ENCODE peak calls at places on chromosomes 3 and 15, in four cellular contexts. W, R, S and A are unnamed samples.

GRCh38 chr3:127390365-127391025 is 102.6 kb upstream of the PRR20G start:
- DNase-seq in S (no peak), R (peak), W (no peak), A (no peak)

GRCh38 chr3:157029365-157029790 is 130.6 kb downstream of the CCNL1 start:
- DNase-seq in R (no peak), S (no peak), W (no peak), A (no peak)

GRCh38 chr15:101692799-101693198 is 31.5 kb downstream of the TARS3 start:
- DNase-seq in W (no peak), R (no peak), S (no peak), A (no peak)

GRCh38 chr3:31288641-31289100 is 244.1 kb upstream of the STT3B start:
- DNase-seq in R (peak), S (peak), W (no peak), A (no peak)

GRCh38 chr3:100158877-100159563 is 44.7 kb upstream of the FILIP1L start:
- DNase-seq in S (no peak), R (no peak), W (no peak), A (no peak)

GRCh38 chr15:52331490-52332240 is 36.1 kb upstream of the MYO5C start:
- DNase-seq in S (peak), W (peak), R (peak), A (peak)

GRCh38 chr3:19816631-19817030 is 117.4 kb downstream of the EFHB start:
- DNase-seq in S (no peak), R (peak), W (no peak), A (no peak)

GRCh38 chr3:128079823-128080222 is 27.6 kb downstream of the SEC61A1 start:
- DNase-seq in W (no peak), S (no peak), R (no peak), A (no peak)

GRCh38 chr3:186002884-186003472 is 65.2 kb upstream of the TRA2B start:
- DNase-seq in W (peak), R (peak), S (peak), A (peak)

GRCh38 chr3:12556723-12557471 is at the start of gene MKRN2:
- DNase-seq in S (peak), W (peak), R (peak), A (peak)

GRCh38 chr15:27665002-27665401 is 434.1 kb downstream of the OCA2 start:
- DNase-seq in R (no peak), S (no peak), W (no peak), A (peak)

GRCh38 chr15:92167413-92167950 is 226.2 kb upstream of the ST8SIA2 start:
- DNase-seq in R (no peak), S (no peak), W (no peak), A (no peak)

GRCh38 chr3:188153498-188153948 is 434 bp upstream of the LPP start:
- DNase-seq in S (peak), W (peak), R (peak), A (peak)

GRCh38 chr3:132382267-132382666 is 35.0 kb upstream of the DNAJC13 start:
- DNase-seq in R (peak), W (no peak), S (no peak), A (no peak)

GRCh38 chr3:61807865-61808276 is 246.5 kb downstream of the PTPRG start:
- DNase-seq in W (no peak), R (peak), S (peak), A (no peak)

GRCh38 chr3:175659951-175660350 is 800.8 kb downstream of the NAALADL2 start:
- DNase-seq in W (no peak), R (no peak), S (no peak), A (no peak)

GRCh38 chr3:32423534-32423933 is 31.9 kb downstream of the CMTM7 start:
- DNase-seq in R (no peak), W (peak), S (no peak), A (no peak)

GRCh38 chr15:86267892-86268291 is 188.2 kb downstream of the AGBL1 start:
- DNase-seq in S (no peak), W (no peak), R (no peak), A (no peak)

GRCh38 chr15:55774113-55774970 is 31.4 kb upstream of the PRTG start:
- DNase-seq in R (peak), S (peak), W (peak), A (peak)

GRCh38 chr3:120140098-120140742 is 46.0 kb upstream of the GSK3B start:
- DNase-seq in W (no peak), S (no peak), R (no peak), A (no peak)

GRCh38 chr15:75827691-75828090 is 15.6 kb upstream of the UBE2Q2 start:
- DNase-seq in R (peak), S (no peak), W (no peak), A (no peak)

GRCh38 chr15:31128919-31129768 is 27.6 kb upstream of the TRPM1 start:
- DNase-seq in R (peak), W (peak), S (peak), A (peak)

GRCh38 chr3:169744332-169745054 is 20.4 kb downstream of the TERC start:
- DNase-seq in W (peak), R (peak), S (peak), A (no peak)

GRCh38 chr3:128051459-128051836 is 789 bp upstream of the SEC61A1 start:
- DNase-seq in S (no peak), W (no peak), R (peak), A (no peak)

GRCh38 chr15:83565133-83565532 is 88.8 kb upstream of the ADAMTSL3 start:
- DNase-seq in W (no peak), R (no peak), S (no peak), A (no peak)

GRCh38 chr3:10242182-10243065 is 5.8 kb upstream of the TATDN2 start:
- DNase-seq in W (peak), S (peak), R (no peak), A (peak)

GRCh38 chr3:78820497-78820896 is 947.3 kb downstream of the ROBO1 start:
- DNase-seq in S (no peak), R (no peak), W (no peak), A (no peak)
- H3K4me3 ChIP-seq in S (no peak), R (no peak), W (no peak), A (no peak)

GRCh38 chr3:72912532-72912931 is 24.7 kb downstream of the GXYLT2 start:
- DNase-seq in R (peak), S (no peak), W (no peak), A (no peak)

GRCh38 chr3:72919520-72919919 is 31.7 kb downstream of the GXYLT2 start:
- DNase-seq in W (no peak), R (no peak), S (no peak), A (no peak)

GRCh38 chr3:72914383-72914782 is 26.5 kb downstream of the GXYLT2 start:
- DNase-seq in S (no peak), W (no peak), R (no peak), A (no peak)

DNA sequence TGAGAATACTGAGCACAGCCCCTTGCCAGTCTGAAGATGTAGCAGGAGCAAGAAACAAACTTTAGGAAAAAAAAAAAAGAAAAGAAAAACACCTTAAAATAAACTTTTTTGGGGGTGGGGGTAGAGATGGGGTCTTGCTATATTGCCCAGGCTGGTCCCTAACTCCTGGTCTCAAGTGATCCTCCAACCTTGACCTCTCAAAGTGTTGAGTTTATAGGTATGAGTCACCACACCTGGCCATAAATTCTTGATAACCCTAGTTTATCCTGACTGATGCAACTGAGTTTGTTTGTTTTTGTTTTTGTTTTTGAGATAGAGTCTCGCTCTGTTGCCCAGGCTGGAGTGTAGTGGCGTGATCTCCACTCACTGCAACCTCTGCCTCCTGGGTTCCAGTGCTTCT is 28.4 kb downstream of the GXYLT2 start:
- DNase-seq in S (no peak), R (no peak), W (no peak), A (no peak)
- H3K4me3 ChIP-seq in S (no peak), R (no peak), W (no peak), A (no peak)

DNA sequence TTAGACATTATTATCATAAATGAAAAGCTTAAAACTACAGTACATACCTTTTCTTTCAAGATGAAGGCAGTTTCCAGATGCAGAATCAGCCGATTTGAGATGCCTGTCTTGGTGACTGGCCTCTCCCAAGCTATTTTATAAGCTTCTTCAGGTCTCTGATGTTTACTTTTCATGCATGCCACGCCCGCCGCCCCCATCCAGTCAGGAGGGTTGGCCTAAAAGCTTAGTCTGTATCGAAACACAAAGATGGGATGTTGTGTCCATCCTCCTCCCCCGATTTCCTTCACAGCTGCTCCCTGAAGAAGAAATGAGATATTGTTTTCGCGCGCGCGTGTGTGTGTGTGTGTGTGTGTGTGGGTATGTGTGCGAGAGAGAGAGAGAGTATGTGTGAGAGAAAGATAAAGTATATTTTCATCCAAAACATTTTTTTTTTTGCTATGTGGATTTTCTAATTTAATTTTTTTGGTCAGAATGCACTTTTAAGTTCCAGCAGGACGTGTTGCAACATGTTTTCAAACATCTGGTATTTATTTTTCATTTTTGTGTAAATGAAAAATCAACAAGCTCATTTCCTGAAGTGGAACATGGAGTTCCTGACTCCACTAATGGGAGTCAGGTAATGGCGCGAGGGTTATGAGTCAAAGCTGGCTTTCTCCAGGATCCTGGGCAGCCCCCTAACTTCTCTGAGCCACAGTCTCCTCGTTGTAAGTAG is at the start of gene APOD:
- DNase-seq in W (no peak), R (no peak), S (peak), A (no peak)
- H3K4me3 ChIP-seq in W (no peak), R (no peak), S (no peak), A (no peak)

DNA sequence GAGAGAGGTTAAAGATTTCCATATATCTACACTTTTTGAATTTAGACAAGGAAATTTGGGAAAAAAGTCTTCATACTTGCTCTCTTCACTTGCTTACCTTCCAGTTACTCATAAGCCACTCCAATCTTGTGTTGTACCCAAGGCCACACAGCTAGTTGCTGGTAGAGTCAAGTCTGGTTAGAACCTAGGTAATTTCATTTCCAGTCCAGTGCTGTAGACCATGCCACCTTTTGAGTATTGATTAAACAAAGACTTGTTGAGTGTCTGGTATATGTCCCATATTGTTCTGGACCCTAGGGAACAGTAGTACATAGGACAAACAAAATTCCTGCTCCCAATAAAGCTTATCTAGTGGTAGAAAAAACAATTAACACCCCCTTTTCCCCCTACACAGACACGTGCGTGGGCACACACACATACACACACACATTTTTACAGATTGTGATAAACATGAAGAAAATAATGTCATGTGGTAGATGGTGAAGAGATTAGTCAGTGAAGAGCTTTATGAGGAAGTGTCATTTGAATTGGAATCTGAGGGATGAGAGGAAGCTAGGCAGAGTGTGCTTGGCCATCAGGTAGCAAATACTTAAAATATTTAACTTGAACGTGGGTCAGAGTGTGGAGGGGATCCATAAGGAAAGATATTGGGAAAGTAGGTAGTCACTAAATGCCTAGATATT is 2.1 kb downstream of the CMC1 start:
- DNase-seq in W (no peak), S (no peak), R (peak), A (no peak)
- H3K4me3 ChIP-seq in W (no peak), S (no peak), R (no peak), A (no peak)

DNA sequence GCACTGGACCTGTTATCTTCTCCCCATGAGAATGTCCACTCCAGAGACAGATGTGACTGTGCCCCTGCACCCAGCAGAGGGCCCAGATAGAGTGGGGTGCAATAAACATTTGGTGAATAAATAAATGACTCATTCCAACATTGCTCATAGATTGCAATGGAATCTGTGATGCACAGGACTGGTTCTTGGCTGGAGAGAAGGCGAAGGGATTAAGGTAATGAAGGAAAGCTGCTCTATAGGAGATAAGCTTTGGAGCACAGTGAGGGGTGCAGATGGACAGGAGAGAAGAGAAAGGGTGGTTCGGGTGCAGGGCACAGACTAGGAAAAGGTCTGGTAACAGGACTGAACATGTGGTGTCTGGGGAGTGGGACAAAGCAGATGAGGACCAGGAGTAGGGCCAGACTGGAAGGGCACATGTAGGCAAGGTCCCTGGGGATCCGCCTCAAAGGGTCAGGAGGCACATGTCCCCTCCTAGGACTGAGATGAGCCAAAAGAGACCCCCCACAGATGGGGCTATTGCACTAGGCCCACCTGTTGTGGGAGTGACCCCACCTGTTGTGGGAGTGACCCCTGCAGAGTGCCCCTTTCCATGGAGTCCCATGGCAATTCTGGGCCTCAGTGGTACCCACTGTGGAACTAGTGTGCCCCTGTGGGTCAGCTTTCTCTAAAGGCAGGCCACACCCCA is 17.5 kb upstream of the POC1A start:
- DNase-seq in R (no peak), S (peak), W (no peak), A (no peak)
- H3K4me3 ChIP-seq in R (no peak), S (no peak), W (no peak), A (no peak)

GRCh38 chr3:38966956-38967795 is 84.6 kb downstream of the SCN11A start:
- DNase-seq in W (no peak), R (no peak), S (no peak), A (no peak)
- H3K4me3 ChIP-seq in W (no peak), R (no peak), S (no peak), A (no peak)

GRCh38 chr3:86985427-86985826 is 5.5 kb downstream of the VGLL3 start:
- DNase-seq in R (no peak), S (no peak), W (no peak), A (no peak)

GRCh38 chr3:86987421-86987715 is 3.6 kb downstream of the VGLL3 start:
- DNase-seq in S (no peak), R (no peak), W (no peak), A (no peak)

GRCh38 chr3:86988235-86988634 is 2.7 kb downstream of the VGLL3 start:
- DNase-seq in S (peak), W (no peak), R (no peak), A (no peak)

GRCh38 chr3:86988986-86989385 is 2.0 kb downstream of the VGLL3 start:
- DNase-seq in S (no peak), R (no peak), W (no peak), A (no peak)

DNA sequence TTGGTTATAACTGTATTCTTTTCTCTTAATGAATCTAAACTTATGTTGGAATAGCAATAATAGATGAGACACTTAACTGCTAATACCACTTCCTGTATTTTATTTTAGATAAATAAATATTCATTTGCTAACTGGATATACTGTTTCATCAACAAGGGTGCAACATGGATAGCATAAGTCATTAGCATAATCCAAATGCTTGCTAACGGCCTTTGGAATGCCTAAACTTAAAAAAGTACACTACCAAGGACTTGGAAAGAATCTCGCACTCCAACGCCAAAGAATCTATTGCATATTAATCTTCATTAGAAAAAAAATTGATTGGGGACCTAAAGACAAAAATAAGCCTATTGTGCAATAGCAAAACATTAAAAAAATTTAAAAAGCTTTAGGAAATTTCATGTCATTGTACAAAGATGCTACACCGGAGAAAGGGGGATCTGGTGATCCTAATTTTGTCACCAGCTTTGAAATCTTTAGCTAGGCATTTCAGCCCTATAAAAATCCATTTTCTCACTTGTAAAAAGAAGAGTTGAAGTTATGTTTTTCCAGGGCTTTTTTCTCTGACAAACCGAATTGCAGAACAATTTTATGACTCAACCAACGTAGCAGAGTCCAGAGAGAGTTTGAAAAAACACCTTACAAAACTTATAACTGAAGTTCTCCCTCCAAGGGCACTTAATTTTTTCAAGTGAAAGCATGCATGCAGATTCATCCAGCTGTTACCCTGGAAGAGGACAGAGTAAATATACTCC is 4.1 kb downstream of the VGLL3 start:
- DNase-seq in S (peak), R (no peak), W (no peak), A (no peak)
- H3K4me3 ChIP-seq in S (peak), R (no peak), W (no peak), A (no peak)

DNA sequence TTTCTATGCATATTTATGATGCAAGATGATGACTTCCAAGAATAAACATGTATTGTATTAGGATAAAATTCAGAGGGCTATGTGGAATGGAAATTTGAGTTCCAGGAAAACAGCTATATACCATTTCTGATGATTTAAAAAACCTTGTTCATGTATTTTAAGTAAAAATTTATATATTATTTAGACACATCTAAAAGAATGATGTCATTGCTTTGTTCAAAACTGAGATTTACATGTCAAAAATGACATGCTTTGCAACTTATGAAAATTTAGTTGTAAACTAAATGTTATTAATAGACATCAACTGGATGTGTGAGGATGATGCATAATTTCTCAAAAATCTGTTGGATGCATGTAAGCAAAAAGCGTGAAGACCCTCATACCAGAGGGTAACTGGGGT is 2.3 kb downstream of the STARD5 start:
- DNase-seq in W (no peak), S (no peak), R (no peak), A (no peak)
- H3K4me3 ChIP-seq in W (no peak), S (no peak), R (no peak), A (no peak)